ENCODE peak calls at places on chromosomes 11 and 22, in six cellular contexts. One of them, this sample, is unnamed.

GRCh38 chr11:57527056-57527631 is 3.4 kb downstream of the TIMM10 start:
- DNase-seq in tibial nerve: peak; percentile 95
- DNase-seq in HCT116: peak; percentile 32
- DNase-seq in keratinocyte: no peak
- DNase-seq in A549: peak; percentile 64
- DNase-seq in lower lobe of right lung: peak; percentile 74
- DNase-seq in this sample: no peak

GRCh38 chr11:64358907-64359711 is at the start of gene RPS6KA4:
- DNase-seq in tibial nerve: peak; percentile 14
- DNase-seq in HCT116: no peak
- DNase-seq in keratinocyte: no peak
- DNase-seq in A549: peak; percentile 47
- DNase-seq in lower lobe of right lung: peak; percentile 74
- DNase-seq in this sample: no peak

GRCh38 chr22:48171294-48171693 is 1408.8 kb downstream of the TBC1D22A start:
- DNase-seq in tibial nerve: no peak
- DNase-seq in HCT116: no peak
- DNase-seq in keratinocyte: no peak
- DNase-seq in A549: no peak
- DNase-seq in lower lobe of right lung: no peak
- DNase-seq in this sample: no peak

GRCh38 chr22:22171357-22172218 is 73.0 kb upstream of the VPREB1 start:
- DNase-seq in tibial nerve: no peak
- DNase-seq in HCT116: peak; percentile 45
- DNase-seq in keratinocyte: no peak
- DNase-seq in A549: peak; percentile 52
- DNase-seq in lower lobe of right lung: no peak
- DNase-seq in this sample: no peak

GRCh38 chr11:66337103-66337899 is 1.1 kb upstream of the RIN1 start:
- DNase-seq in tibial nerve: no peak
- DNase-seq in HCT116: no peak
- DNase-seq in keratinocyte: no peak
- DNase-seq in A549: no peak
- DNase-seq in lower lobe of right lung: peak; percentile 46
- DNase-seq in this sample: no peak

GRCh38 chr22:36155702-36156101 is 4.9 kb downstream of the APOL3 start:
- DNase-seq in tibial nerve: peak; percentile 61
- DNase-seq in HCT116: no peak
- DNase-seq in keratinocyte: no peak
- DNase-seq in A549: no peak
- DNase-seq in lower lobe of right lung: no peak
- DNase-seq in this sample: no peak

GRCh38 chr22:40485813-40486610 is 115.6 kb downstream of the SGSM3 start:
- DNase-seq in tibial nerve: no peak
- DNase-seq in HCT116: no peak
- DNase-seq in keratinocyte: no peak
- DNase-seq in A549: no peak
- DNase-seq in lower lobe of right lung: no peak
- DNase-seq in this sample: no peak

GRCh38 chr22:17590586-17590985 is 27.3 kb downstream of the SLC25A18 start:
- DNase-seq in tibial nerve: no peak
- DNase-seq in HCT116: no peak
- DNase-seq in keratinocyte: no peak
- DNase-seq in A549: no peak
- DNase-seq in lower lobe of right lung: no peak
- DNase-seq in this sample: no peak

GRCh38 chr11:75308116-75308515 is 43.3 kb downstream of the ARRB1 start:
- DNase-seq in tibial nerve: no peak
- DNase-seq in HCT116: no peak
- DNase-seq in keratinocyte: no peak
- DNase-seq in A549: no peak
- DNase-seq in lower lobe of right lung: no peak
- DNase-seq in this sample: no peak

GRCh38 chr22:28711820-28712777 is 29.5 kb downstream of the CHEK2 start:
- DNase-seq in tibial nerve: peak; percentile 29
- DNase-seq in HCT116: no peak
- DNase-seq in keratinocyte: peak; percentile 52
- DNase-seq in A549: peak; percentile 91
- DNase-seq in lower lobe of right lung: no peak
- DNase-seq in this sample: peak; percentile 89

GRCh38 chr22:39150848-39151215 is 1.6 kb downstream of the CBX7 start:
- DNase-seq in tibial nerve: no peak
- DNase-seq in HCT116: no peak
- DNase-seq in keratinocyte: no peak
- DNase-seq in A549: no peak
- DNase-seq in lower lobe of right lung: no peak
- DNase-seq in this sample: no peak

GRCh38 chr11:59173080-59173963 is 1.4 kb downstream of the DTX4 start:
- DNase-seq in tibial nerve: no peak
- DNase-seq in HCT116: no peak
- DNase-seq in keratinocyte: no peak
- DNase-seq in A549: no peak
- DNase-seq in lower lobe of right lung: peak; percentile 64
- DNase-seq in this sample: no peak

GRCh38 chr11:8087185-8087584 is 6.2 kb downstream of the TUB start:
- DNase-seq in tibial nerve: no peak
- DNase-seq in HCT116: no peak
- DNase-seq in keratinocyte: no peak
- DNase-seq in A549: peak; percentile 15
- DNase-seq in lower lobe of right lung: no peak
- DNase-seq in this sample: no peak

GRCh38 chr11:106391771-106392412 is 314.4 kb downstream of the AASDHPPT start:
- DNase-seq in tibial nerve: no peak
- DNase-seq in HCT116: no peak
- DNase-seq in keratinocyte: no peak
- DNase-seq in A549: no peak
- DNase-seq in lower lobe of right lung: no peak
- DNase-seq in this sample: no peak

GRCh38 chr11:294795-295194 is 4.5 kb downstream of the IFITM5 start:
- DNase-seq in tibial nerve: no peak
- DNase-seq in HCT116: no peak
- DNase-seq in keratinocyte: no peak
- DNase-seq in A549: no peak
- DNase-seq in lower lobe of right lung: no peak
- DNase-seq in this sample: no peak

GRCh38 chr11:133163463-133164419 is 368.6 kb downstream of the OPCML start:
- DNase-seq in tibial nerve: peak; percentile 39
- DNase-seq in HCT116: no peak
- DNase-seq in keratinocyte: no peak
- DNase-seq in A549: peak; percentile 42
- DNase-seq in lower lobe of right lung: no peak
- DNase-seq in this sample: peak; percentile 15

GRCh38 chr22:38110863-38111852 is 674 bp upstream of the BAIAP2L2 start:
- DNase-seq in tibial nerve: no peak
- DNase-seq in HCT116: no peak
- DNase-seq in keratinocyte: peak; percentile 23
- DNase-seq in A549: peak; percentile 74
- DNase-seq in lower lobe of right lung: peak; percentile 48
- DNase-seq in this sample: no peak

GRCh38 chr11:44363116-44363515 is 53.2 kb upstream of the ALX4 start:
- DNase-seq in tibial nerve: no peak
- DNase-seq in HCT116: no peak
- DNase-seq in keratinocyte: no peak
- DNase-seq in A549: no peak
- DNase-seq in lower lobe of right lung: no peak
- DNase-seq in this sample: no peak

GRCh38 chr11:69155302-69156198 is at the start of gene SMIM38:
- DNase-seq in tibial nerve: no peak
- DNase-seq in HCT116: no peak
- DNase-seq in keratinocyte: no peak
- DNase-seq in A549: no peak
- DNase-seq in lower lobe of right lung: no peak
- DNase-seq in this sample: no peak

GRCh38 chr11:69153661-69154060 is 2.1 kb upstream of the SMIM38 start:
- DNase-seq in tibial nerve: no peak
- DNase-seq in HCT116: no peak
- DNase-seq in keratinocyte: no peak
- DNase-seq in A549: no peak
- DNase-seq in lower lobe of right lung: no peak
- DNase-seq in this sample: no peak

GRCh38 chr11:69156218-69156639 is 494 bp downstream of the SMIM38 start:
- DNase-seq in tibial nerve: no peak
- DNase-seq in HCT116: no peak
- DNase-seq in keratinocyte: no peak
- DNase-seq in A549: no peak
- DNase-seq in lower lobe of right lung: no peak
- DNase-seq in this sample: no peak

GRCh38 chr11:69154211-69154913 is 1.4 kb upstream of the SMIM38 start:
- DNase-seq in tibial nerve: no peak
- DNase-seq in HCT116: no peak
- DNase-seq in keratinocyte: no peak
- DNase-seq in A549: no peak
- DNase-seq in lower lobe of right lung: no peak
- DNase-seq in this sample: no peak

DNA sequence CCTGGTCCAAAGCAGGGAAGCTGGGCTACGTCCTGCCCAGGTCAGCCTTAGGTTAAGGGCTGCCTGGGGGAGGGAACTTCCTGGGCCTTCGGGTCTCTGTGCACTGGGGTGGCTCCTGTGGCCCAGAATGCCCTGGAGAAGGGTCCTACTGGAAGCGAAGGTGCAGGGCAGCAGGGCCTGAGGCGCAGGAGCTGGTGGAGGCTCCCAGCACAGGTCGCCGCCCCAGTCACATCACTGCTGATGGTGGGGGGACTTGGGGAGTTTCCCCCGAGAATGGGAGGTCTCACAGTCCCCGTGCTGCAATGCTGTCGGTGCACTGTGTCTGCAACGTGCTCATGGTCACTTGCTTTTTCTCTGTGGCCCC is 815 bp upstream of the SMIM38 start:
- DNase-seq in tibial nerve: no peak
- DNase-seq in HCT116: no peak
- DNase-seq in keratinocyte: no peak
- DNase-seq in A549: no peak
- DNase-seq in lower lobe of right lung: no peak
- DNase-seq in this sample: no peak
- H3K27ac ChIP-seq in tibial nerve: peak overlapping the region; percentile 73
- H3K27ac ChIP-seq in HCT116: no peak overlapping the region
- H3K27ac ChIP-seq in keratinocyte: no peak overlapping the region
- H3K27ac ChIP-seq in A549: no peak overlapping the region
- H3K27ac ChIP-seq in lower lobe of right lung: no peak overlapping the region
- H3K27ac ChIP-seq in this sample: no peak overlapping the region

GRCh38 chr11:61131186-61131585 is 28.9 kb downstream of the CD5 start:
- DNase-seq in tibial nerve: no peak
- DNase-seq in HCT116: no peak
- DNase-seq in keratinocyte: no peak
- DNase-seq in A549: no peak
- DNase-seq in lower lobe of right lung: no peak
- DNase-seq in this sample: no peak
- H3K4me3 ChIP-seq in tibial nerve: no peak overlapping the region
- H3K4me3 ChIP-seq in HCT116: no peak overlapping the region
- H3K4me3 ChIP-seq in keratinocyte: no peak overlapping the region
- H3K4me3 ChIP-seq in A549: no peak overlapping the region
- H3K4me3 ChIP-seq in lower lobe of right lung: no peak overlapping the region
- H3K4me3 ChIP-seq in this sample: no peak overlapping the region

GRCh38 chr11:45988922-45989321 is 66.5 kb downstream of the LARGE2 start:
- DNase-seq in tibial nerve: no peak
- DNase-seq in HCT116: no peak
- DNase-seq in keratinocyte: no peak
- DNase-seq in A549: no peak
- DNase-seq in lower lobe of right lung: no peak
- DNase-seq in this sample: no peak

GRCh38 chr11:45995342-45995734 is 72.9 kb downstream of the LARGE2 start:
- DNase-seq in tibial nerve: no peak
- DNase-seq in HCT116: no peak
- DNase-seq in keratinocyte: no peak
- DNase-seq in A549: no peak
- DNase-seq in lower lobe of right lung: no peak
- DNase-seq in this sample: no peak

GRCh38 chr11:45994421-45995341 is 72.2 kb downstream of the LARGE2 start:
- DNase-seq in tibial nerve: no peak
- DNase-seq in HCT116: no peak
- DNase-seq in keratinocyte: no peak
- DNase-seq in A549: no peak
- DNase-seq in lower lobe of right lung: no peak
- DNase-seq in this sample: peak; percentile 16

GRCh38 chr11:45997599-45997998 is 75.1 kb downstream of the LARGE2 start:
- DNase-seq in tibial nerve: no peak
- DNase-seq in HCT116: no peak
- DNase-seq in keratinocyte: no peak
- DNase-seq in A549: no peak
- DNase-seq in lower lobe of right lung: no peak
- DNase-seq in this sample: no peak

DNA sequence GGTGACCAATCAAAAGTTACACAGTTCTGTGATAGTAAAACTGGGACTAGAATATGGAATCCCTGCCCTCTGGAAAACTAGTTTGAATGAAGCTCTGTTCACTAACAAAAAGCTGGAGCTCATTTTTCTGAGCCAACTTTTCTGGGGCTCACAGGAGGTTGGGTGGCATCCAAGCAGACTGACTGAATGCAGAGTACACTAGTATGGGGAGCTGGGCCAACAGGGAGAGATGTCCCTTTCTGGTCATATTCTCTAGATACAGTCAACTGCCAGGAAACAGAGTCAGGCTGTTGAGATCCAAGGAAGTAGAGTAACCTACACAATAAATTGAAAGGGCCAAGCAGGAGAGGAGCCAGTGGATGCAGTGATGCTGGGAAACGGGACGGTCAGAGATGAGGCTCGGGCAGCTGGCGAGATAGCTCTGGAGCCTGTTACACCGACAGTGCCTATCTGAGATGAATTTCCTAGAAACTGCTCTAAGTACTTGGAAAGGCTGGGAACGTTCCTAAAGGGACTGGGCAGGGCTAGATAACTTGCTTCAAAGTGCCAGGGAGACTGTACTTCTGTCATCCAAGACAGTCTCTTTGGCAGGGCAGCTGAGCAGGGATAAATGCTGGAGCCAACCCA is 71.1 kb downstream of the LARGE2 start:
- DNase-seq in tibial nerve: no peak
- DNase-seq in HCT116: no peak
- DNase-seq in keratinocyte: no peak
- DNase-seq in A549: no peak
- DNase-seq in lower lobe of right lung: no peak
- DNase-seq in this sample: no peak
- H3K27ac ChIP-seq in tibial nerve: no peak overlapping the region
- H3K27ac ChIP-seq in HCT116: no peak overlapping the region
- H3K27ac ChIP-seq in keratinocyte: no peak overlapping the region
- H3K27ac ChIP-seq in A549: no peak overlapping the region
- H3K27ac ChIP-seq in lower lobe of right lung: no peak overlapping the region
- H3K27ac ChIP-seq in this sample: no peak overlapping the region

DNA sequence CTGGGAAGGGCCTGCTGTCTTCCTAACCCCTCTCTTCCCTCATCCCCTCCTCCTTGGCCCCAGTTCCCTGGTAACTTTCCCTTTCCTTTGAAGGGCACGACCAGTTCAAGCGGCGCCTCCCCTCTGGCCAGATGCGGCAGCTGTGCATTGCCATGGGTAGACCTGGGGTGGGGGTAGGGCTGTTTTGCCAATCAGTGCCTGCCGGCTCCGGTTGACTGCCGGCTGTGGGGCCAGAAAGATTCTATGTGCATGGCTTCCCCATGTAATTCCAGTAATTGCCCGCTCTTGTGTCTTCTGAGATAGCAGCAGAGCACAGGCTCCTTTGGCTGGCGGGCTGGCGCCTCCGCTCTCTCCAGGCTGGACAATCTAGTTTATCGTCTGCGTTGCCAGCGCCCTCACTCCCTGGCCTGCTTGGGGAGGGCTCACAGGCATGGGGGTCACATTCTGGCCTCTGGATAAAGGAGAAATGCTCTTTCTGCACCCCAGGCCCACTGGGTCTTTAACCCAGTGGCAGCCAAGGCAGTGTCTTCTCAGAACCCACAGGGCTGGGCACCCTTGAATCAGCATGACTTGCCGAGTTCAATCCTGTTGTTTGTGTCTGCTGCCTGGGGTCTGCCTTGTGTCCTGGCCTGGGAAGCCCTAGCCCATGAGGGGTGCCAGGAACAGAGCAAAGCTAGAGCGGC is 9.4 kb downstream of the SIDT2 start:
- DNase-seq in tibial nerve: no peak
- DNase-seq in HCT116: no peak
- DNase-seq in keratinocyte: no peak
- DNase-seq in A549: no peak
- DNase-seq in lower lobe of right lung: peak; percentile 45
- DNase-seq in this sample: no peak
- H3K4me3 ChIP-seq in tibial nerve: no peak overlapping the region
- H3K4me3 ChIP-seq in HCT116: no peak overlapping the region
- H3K4me3 ChIP-seq in keratinocyte: no peak overlapping the region
- H3K4me3 ChIP-seq in A549: no peak overlapping the region
- H3K4me3 ChIP-seq in lower lobe of right lung: peak overlapping the region; percentile 6
- H3K4me3 ChIP-seq in this sample: no peak overlapping the region